ENCODE peak calls at places on chromosomes 16 and 17, in four cellular contexts. T is H1, H is GM12878, J is SK-N-SH. O is an unnamed sample.

GRCh38 chr16:77540656-77541055 is 105.8 kb upstream of the ADAMTS18 start:
- DNase-seq in T (no peak), H (no peak), J (no peak), O (no peak)

GRCh38 chr16:58938856-58939255 is 204.7 kb upstream of the GOT2 start:
- DNase-seq in T (no peak), H (no peak), J (no peak), O (no peak)

GRCh38 chr17:76524598-76525512 is 12.7 kb downstream of the CYGB start:
- DNase-seq in T (no peak), H (no peak), J (no peak), O (no peak)

GRCh38 chr17:61000911-61001310 is 323.3 kb downstream of the BCAS3 start:
- DNase-seq in T (no peak), H (no peak), J (no peak), O (no peak)

GRCh38 chr16:58256108-58256507 is 38.7 kb downstream of the PRSS54 start:
- DNase-seq in T (no peak), H (no peak), J (no peak), O (no peak)

GRCh38 chr17:41739661-41740352 is 5.4 kb upstream of the HAP1 start:
- DNase-seq in T (no peak), H (no peak), J (no peak), O (no peak)

GRCh38 chr16:81939164-81940067 is 71.9 kb downstream of the SDR42E1 start:
- DNase-seq in T (peak; percentile 71), H (no peak), J (no peak), O (no peak)

GRCh38 chr17:20927586-20927985 is 115.2 kb downstream of the USP22 start:
- DNase-seq in T (no peak), H (no peak), J (no peak), O (no peak)

GRCh38 chr16:84141143-84141670 is 3.8 kb downstream of the HSDL1 start:
- DNase-seq in T (no peak), H (no peak), J (no peak), O (no peak)

GRCh38 chr16:49003022-49003421 is 278.6 kb downstream of the CBLN1 start:
- DNase-seq in T (no peak), H (no peak), J (peak; percentile 27), O (no peak)

GRCh38 chr16:4347765-4348509 is 3.2 kb downstream of the PAM16 start:
- DNase-seq in T (no peak), H (no peak), J (no peak), O (peak; percentile 82)

DNA sequence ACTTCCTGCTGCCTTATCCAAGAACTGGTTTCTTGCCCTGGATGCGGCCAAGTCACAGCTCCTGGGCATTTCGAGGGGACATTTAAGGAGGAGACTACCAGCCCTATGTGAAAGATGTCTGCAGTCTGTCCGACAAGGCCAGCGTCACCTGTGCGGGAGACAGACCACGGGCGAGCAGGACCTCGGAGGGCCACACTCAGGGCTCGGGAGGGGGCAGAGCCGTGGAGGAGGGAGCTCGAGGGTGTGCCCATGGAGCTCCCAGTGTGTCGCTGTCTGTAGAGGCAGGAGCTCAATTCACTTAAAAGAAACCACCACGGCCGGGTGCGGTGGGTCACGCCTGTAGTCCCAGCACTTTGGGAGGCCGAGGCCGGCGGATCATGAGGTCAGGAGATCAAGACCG is 33.3 kb downstream of the CBFA2T3 start:
- DNase-seq in T (no peak), H (no peak), J (no peak), O (no peak)
- TF ChIP-seq NRF1 in T (no peak), H (no peak), J (no peak), O (no peak)

DNA sequence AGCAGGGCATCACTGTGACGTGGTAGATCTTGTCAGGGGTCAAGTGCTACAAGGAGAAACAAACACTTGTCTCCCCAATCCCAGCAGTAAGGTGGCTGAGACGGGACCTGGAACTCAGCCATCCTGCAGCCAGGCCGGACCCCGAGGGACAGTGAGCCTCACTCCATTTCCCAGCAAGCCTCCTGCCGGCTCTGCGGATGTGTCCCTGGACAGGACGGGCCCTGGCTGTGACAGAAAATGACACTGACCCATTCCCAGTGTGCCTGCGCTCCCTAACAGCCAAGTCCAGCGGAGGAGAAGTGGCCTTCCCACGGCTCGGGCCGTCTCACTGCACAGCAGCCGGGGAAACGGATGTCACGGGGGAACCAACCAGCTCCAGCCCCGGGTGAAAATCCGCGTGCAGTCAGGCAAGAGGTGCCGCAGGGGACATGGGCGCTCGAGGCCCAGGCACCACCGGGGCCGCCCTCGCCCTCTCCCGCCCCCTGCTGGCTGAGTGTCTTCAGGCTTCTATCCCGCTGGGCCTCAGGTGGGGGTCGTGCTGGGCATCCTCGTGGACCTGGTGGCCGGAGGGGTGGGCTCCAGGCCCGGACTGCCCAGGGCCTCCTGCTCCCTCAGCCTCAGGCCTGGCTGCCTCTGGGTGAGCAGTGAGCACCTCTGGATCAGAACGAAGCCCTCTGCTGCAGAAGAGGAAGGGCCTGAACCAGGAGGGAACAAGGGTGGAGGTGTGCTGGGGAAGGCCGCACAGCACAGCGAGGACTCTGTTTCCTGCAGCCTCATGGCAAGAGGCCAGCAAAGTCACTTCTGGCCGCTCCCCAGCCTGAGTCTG is 6.7 kb downstream of the HAGHL start:
- DNase-seq in T (peak; percentile 84), H (no peak), J (peak; percentile 87), O (peak; percentile 48)
- TF ChIP-seq NRF1 in T (no peak), H (no peak), J (no peak), O (no peak)

GRCh38 chr16:19809121-19809635 is 75.5 kb downstream of the GPRC5B start:
- DNase-seq in T (no peak), H (no peak), J (no peak), O (no peak)

GRCh38 chr16:19805459-19806160 is 79.0 kb downstream of the GPRC5B start:
- DNase-seq in T (no peak), H (no peak), J (no peak), O (no peak)

GRCh38 chr16:19808061-19808621 is 76.5 kb downstream of the GPRC5B start:
- DNase-seq in T (no peak), H (peak; percentile 49), J (no peak), O (no peak)

GRCh38 chr16:19809693-19810092 is 75.0 kb downstream of the GPRC5B start:
- DNase-seq in T (no peak), H (no peak), J (no peak), O (no peak)

GRCh38 chr16:19804538-19805323 is 79.9 kb downstream of the GPRC5B start:
- DNase-seq in T (peak; percentile 55), H (no peak), J (no peak), O (peak; percentile 7)
- TF ChIP-seq NRF1 in T (no peak), H (no peak), J (no peak), O (no peak)

DNA sequence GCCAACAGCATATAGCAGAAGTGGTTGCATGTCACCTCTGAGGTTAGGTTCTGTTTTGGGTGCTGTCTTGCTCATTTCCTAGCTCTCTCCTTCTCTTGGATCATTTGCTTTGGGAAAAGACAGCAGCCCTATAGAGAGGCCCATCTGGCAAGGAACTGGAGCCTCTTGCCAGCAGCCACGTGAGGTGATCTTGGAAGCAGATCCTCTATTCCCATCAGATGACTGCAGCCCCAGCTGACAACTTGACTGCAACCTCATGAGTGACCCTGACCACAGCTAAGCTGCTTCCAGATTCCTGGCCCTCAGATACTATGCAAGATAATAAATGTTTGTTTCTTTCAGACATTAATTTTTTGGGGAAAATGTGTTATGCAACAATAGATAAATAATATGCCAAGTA is 213.3 kb upstream of the HS3ST4 start:
- DNase-seq in T (no peak), H (no peak), J (no peak), O (no peak)
- TF ChIP-seq NRF1 in T (no peak), H (no peak), J (no peak), O (no peak)

DNA sequence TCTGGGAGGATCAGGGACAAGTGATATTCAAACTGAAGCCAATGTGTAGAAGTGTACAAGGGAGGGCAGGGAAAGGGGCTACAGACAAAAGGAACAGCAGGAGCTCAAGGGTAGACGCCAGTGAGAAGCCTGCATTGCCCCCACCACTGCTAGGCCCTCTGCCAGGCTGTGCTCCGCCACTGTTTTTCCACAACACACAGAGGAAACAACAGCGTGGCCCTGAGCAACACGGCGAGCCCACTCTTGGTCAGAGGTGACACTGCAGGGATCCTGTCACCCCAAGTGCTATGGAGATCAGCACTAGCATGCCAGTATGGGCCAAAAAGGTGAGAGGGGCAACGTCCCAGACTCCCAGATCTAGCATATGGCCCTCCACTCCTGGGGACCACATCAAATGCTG is 23.4 kb downstream of the MYO18A start:
- DNase-seq in T (no peak), H (no peak), J (no peak), O (no peak)
- TF ChIP-seq NRF1 in T (no peak), H (no peak), J (no peak), O (no peak)

GRCh38 chr16:2753523-2754020 is 1.1 kb downstream of the SRRM2 start:
- DNase-seq in T (no peak), H (no peak), J (no peak), O (no peak)

GRCh38 chr16:2752035-2752849 is at the start of gene SRRM2:
- DNase-seq in T (peak; percentile 96), H (peak; percentile 95), J (peak; percentile 95), O (peak; percentile 83)

GRCh38 chr16:2755158-2755557 is 2.7 kb downstream of the SRRM2 start:
- DNase-seq in T (no peak), H (no peak), J (no peak), O (no peak)

GRCh38 chr16:2751577-2752034 is 832 bp upstream of the SRRM2 start:
- DNase-seq in T (no peak), H (no peak), J (peak; percentile 89), O (no peak)

DNA sequence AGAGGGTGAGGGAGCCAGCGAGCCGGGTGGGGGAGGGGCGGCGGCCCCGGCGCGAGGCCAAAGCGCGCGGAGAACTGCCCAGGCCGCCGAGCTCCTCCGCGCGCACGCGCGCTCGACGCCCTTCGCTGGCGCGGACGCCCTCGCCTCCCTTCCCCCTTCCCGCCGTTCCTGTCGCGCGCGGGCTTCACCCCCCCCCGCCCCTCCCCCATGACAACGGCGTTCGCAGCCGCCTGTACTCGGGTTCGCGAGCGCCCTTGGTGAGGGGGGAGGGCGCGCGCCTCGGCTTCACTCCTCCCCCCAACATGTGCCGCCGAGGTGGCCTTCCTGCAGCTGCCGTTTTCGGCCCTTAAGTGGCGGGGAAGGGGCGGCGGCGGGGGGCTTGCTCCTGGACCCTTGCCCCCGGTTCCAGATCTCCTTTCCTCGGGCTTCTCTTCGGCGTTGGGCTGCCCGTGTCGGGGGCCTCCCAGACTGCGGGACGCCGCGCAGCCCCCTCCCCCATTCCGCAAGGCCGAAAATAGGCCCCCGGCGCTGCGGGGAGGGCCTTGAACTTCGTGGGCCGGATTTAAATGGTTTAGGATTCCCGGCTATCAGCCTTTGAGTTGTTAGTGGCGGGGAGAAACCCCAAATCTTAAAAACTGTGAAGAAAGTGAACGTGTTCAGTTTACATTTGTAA is 548 bp downstream of the SRRM2 start:
- DNase-seq in T (no peak), H (no peak), J (peak; percentile 94), O (peak; percentile 94)
- TF ChIP-seq NRF1 in T (no peak), H (peak; percentile 21), J (peak; percentile 65), O (no peak)

DNA sequence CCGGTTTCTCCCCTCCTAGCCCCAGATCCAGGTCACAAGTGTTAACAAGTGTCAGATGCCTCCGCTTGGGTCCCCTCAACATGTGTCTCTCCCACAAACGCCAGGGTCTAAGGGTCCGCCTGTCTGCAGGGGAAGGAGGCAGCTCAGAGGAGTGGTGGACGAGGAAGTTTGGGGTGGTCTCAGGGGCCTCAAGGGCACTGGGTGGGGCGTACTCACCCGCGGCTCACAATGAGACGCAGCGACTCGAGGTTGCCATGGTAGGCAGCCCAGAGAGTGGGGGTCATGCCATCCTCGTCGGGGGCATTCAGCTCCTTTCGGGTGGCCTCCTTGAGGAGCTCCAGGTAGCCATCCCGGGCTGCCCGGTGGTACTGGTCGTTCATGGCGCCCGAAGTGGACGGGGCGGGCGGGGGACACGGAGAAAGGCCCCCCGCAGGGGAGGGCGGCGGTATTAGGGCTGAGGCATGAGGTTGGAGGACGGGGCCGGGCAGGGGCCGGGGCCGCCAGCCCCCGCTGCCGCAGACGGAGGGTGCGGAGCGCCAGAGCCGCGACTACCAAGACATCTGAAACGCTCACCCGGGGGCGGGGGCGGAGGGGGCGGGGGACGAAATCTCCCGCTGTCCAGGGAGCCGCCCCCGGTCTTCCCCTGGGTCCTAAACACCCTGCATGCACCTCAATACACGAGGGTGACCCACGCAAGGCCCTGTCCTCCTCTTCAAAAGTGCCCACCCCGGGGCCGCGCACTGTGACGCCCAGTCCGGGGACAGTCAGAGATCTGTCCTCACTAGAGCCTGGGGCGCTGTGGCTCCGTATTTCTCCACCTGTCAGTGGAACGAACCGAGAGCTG is at the start of gene USH1G:
- DNase-seq in T (peak; percentile 69), H (no peak), J (peak; percentile 94), O (peak; percentile 88)
- TF ChIP-seq NRF1 in T (no peak), H (no peak), J (no peak), O (no peak)

O was measured in K562.